ENCODE peak calls at places on chromosomes 5 and 9, in ten cellular contexts. O, Z, W, Q, L, M, X, V, G and E are unnamed samples.

GRCh38 chr5:93452255-93452654 is 128.8 kb downstream of the NR2F1-AS1 start:
- DNase-seq in O (no peak), Z (no peak), W (no peak), Q (no peak), L (no peak), M (no peak), X (no peak), V (no peak), G (no peak), E (no peak)

GRCh38 chr9:106420511-106420944 is 442.4 kb upstream of the ZNF462 start:
- DNase-seq in O (peak), Z (peak), W (no peak), Q (peak), L (no peak), M (no peak), X (no peak), V (no peak), G (no peak), E (no peak)

GRCh38 chr5:141914154-141914743 is 9.4 kb upstream of the DELE1 start:
- DNase-seq in O (peak), Z (peak), W (no peak), Q (peak), L (peak), M (no peak), X (peak), V (peak), G (peak), E (peak)

GRCh38 chr5:115939059-115939458 is 23.2 kb upstream of the LVRN start:
- DNase-seq in O (no peak), Z (no peak), W (no peak), Q (peak), L (no peak), M (no peak), X (no peak), V (no peak), G (peak), E (no peak)

GRCh38 chr9:89978185-89978584 is 373.4 kb downstream of the GADD45G start:
- DNase-seq in O (no peak), Z (no peak), W (no peak), Q (no peak), L (no peak), M (no peak), X (no peak), V (no peak), G (peak), E (no peak)

GRCh38 chr5:173201636-173202265 is 33.3 kb downstream of the NKX2-5 start:
- DNase-seq in O (no peak), Z (no peak), W (no peak), Q (peak), L (no peak), M (no peak), X (no peak), V (no peak), G (no peak), E (no peak)

GRCh38 chr5:5320062-5320805 is 102.2 kb upstream of the ICE1 start:
- DNase-seq in O (no peak), Z (no peak), W (no peak), Q (no peak), L (no peak), M (no peak), X (no peak), V (no peak), G (no peak), E (no peak)

GRCh38 chr5:174618589-174618988 is 105.8 kb upstream of the MSX2 start:
- DNase-seq in O (no peak), Z (no peak), W (no peak), Q (no peak), L (no peak), M (no peak), X (no peak), V (no peak), G (no peak), E (no peak)

GRCh38 chr9:109537288-109537687 is 39.2 kb upstream of the PTPN3 start:
- DNase-seq in O (no peak), Z (no peak), W (no peak), Q (no peak), L (no peak), M (no peak), X (no peak), V (no peak), G (no peak), E (no peak)

GRCh38 chr9:34271618-34272017 is 57.5 kb downstream of the KIF24 start:
- DNase-seq in O (no peak), Z (no peak), W (no peak), Q (no peak), L (no peak), M (no peak), X (no peak), V (no peak), G (no peak), E (no peak)

GRCh38 chr9:121670447-121670846 is 19.0 kb downstream of the DAB2IP start:
- DNase-seq in O (no peak), Z (no peak), W (peak), Q (peak), L (no peak), M (no peak), X (peak), V (no peak), G (no peak), E (no peak)

GRCh38 chr5:168790037-168790635 is 211.0 kb upstream of the PANK3 start:
- DNase-seq in O (peak), Z (no peak), W (no peak), Q (peak), L (no peak), M (no peak), X (no peak), V (no peak), G (no peak), E (no peak)

GRCh38 chr9:122126340-122127333 is 32.9 kb downstream of the NDUFA8 start:
- DNase-seq in O (no peak), Z (peak), W (no peak), Q (peak), L (no peak), M (no peak), X (peak), V (no peak), G (peak), E (no peak)

GRCh38 chr9:122580360-122580759 is 2.8 kb downstream of the OR1L8 start:
- DNase-seq in O (no peak), Z (no peak), W (no peak), Q (peak), L (no peak), M (no peak), X (no peak), V (no peak), G (no peak), E (no peak)

GRCh38 chr5:126967808-126968466 is 62.4 kb downstream of the MARCHF3 start:
- DNase-seq in O (peak), Z (no peak), W (no peak), Q (peak), L (no peak), M (no peak), X (no peak), V (no peak), G (no peak), E (no peak)

GRCh38 chr9:99172129-99173091 is 49.3 kb downstream of the ALG2 start:
- DNase-seq in O (no peak), Z (no peak), W (peak), Q (no peak), L (no peak), M (no peak), X (no peak), V (no peak), G (peak), E (no peak)

GRCh38 chr5:66469684-66470083 is 126.5 kb upstream of the MAST4 start:
- DNase-seq in O (peak), Z (no peak), W (no peak), Q (no peak), L (no peak), M (no peak), X (no peak), V (no peak), G (no peak), E (no peak)

GRCh38 chr5:145975361-145976066 is 39.1 kb downstream of the SH3RF2 start:
- DNase-seq in O (peak), Z (no peak), W (peak), Q (peak), L (no peak), M (peak), X (no peak), V (no peak), G (no peak), E (no peak)

GRCh38 chr9:137113385-137114159 is 961 bp downstream of the DPP7 start:
- DNase-seq in O (no peak), Z (peak), W (no peak), Q (peak), L (no peak), M (no peak), X (no peak), V (no peak), G (no peak), E (no peak)

GRCh38 chr9:124210697-124211096 is 47.1 kb upstream of the NEK6 start:
- DNase-seq in O (no peak), Z (peak), W (no peak), Q (no peak), L (no peak), M (no peak), X (no peak), V (no peak), G (no peak), E (no peak)

GRCh38 chr5:137791803-137792202 is 37.6 kb upstream of the HNRNPA0 start:
- DNase-seq in O (no peak), Z (no peak), W (no peak), Q (no peak), L (no peak), M (no peak), X (no peak), V (no peak), G (no peak), E (no peak)